ENCODE peak calls at places on chromosomes 6 and 20, in six cellular contexts. G is lower lobe of right lung, P is brain microvascular endothelial cell, H is suprapubic skin, M is neural progenitor cell, C is endothelial cell. U is an unnamed sample.
A peak's percentile ranks its signal among the peaks of the same experiment; 100 is the strongest.

GRCh38 chr6:169386431-169387057 is 132.9 kb upstream of the THBS2 start:
- DNase-seq in G (no peak), P (peak; percentile 47), H (no peak), M (no peak), C (no peak), U (no peak)

GRCh38 chr6:98156580-98156979 is 677.8 kb upstream of the POU3F2 start:
- DNase-seq in G (no peak), P (no peak), H (no peak), M (peak; percentile 2), C (no peak), U (no peak)

GRCh38 chr6:132341646-132342045 is 59.6 kb downstream of the MOXD1 start:
- DNase-seq in G (no peak), P (no peak), H (no peak), M (no peak), C (no peak), U (no peak)

GRCh38 chr6:95517004-95517403 is 60.3 kb upstream of the MANEA start:
- DNase-seq in G (no peak), P (no peak), H (no peak), M (no peak), C (no peak), U (no peak)

GRCh38 chr6:119179842-119180241 is 101.4 kb upstream of the FAM184A start:
- DNase-seq in G (no peak), P (no peak), H (no peak), M (no peak), C (no peak), U (no peak)

GRCh38 chr20:22825076-22825475 is 210.0 kb upstream of the SSTR4 start:
- DNase-seq in G (no peak), P (peak; percentile 48), H (no peak), M (no peak), C (no peak), U (no peak)

GRCh38 chr6:82397962-82398692 is 34.5 kb downstream of the TPBG start:
- DNase-seq in G (no peak), P (no peak), H (no peak), M (no peak), C (no peak), U (no peak)

GRCh38 chr20:57627972-57628650 is 7.9 kb upstream of the ZBP1 start:
- DNase-seq in G (no peak), P (peak; percentile 19), H (peak; percentile 77), M (no peak), C (no peak), U (peak; percentile 37)

GRCh38 chr20:3163099-3164042 is 3.7 kb upstream of the FASTKD5 start:
- DNase-seq in G (no peak), P (no peak), H (no peak), M (no peak), C (no peak), U (no peak)

GRCh38 chr20:1374246-1374645 is 18.6 kb downstream of the FKBP1A start:
- DNase-seq in G (no peak), P (no peak), H (no peak), M (no peak), C (no peak), U (no peak)

GRCh38 chr6:158660331-158660730 is 10.5 kb downstream of the SYTL3 start:
- DNase-seq in G (peak; percentile 63), P (no peak), H (no peak), M (peak; percentile 34), C (no peak), U (peak; percentile 64)

GRCh38 chr20:38129248-38129865 is 35.7 kb downstream of the TGM2 start:
- DNase-seq in G (peak; percentile 21), P (no peak), H (no peak), M (no peak), C (no peak), U (no peak)

GRCh38 chr20:64145458-64146300 is 18.6 kb upstream of the MYT1 start:
- DNase-seq in G (peak; percentile 30), P (no peak), H (peak; percentile 50), M (no peak), C (no peak), U (no peak)

GRCh38 chr20:50313223-50313820 is 122.7 kb downstream of the CEBPB start:
- DNase-seq in G (no peak), P (peak; percentile 55), H (no peak), M (no peak), C (no peak), U (no peak)

GRCh38 chr6:35611235-35611634 is 77.5 kb downstream of the FKBP5 start:
- DNase-seq in G (no peak), P (peak; percentile 59), H (no peak), M (no peak), C (no peak), U (no peak)

GRCh38 chr6:138685781-138686180 is 87.8 kb upstream of the CCDC28A start:
- DNase-seq in G (no peak), P (no peak), H (no peak), M (no peak), C (no peak), U (no peak)

DNA sequence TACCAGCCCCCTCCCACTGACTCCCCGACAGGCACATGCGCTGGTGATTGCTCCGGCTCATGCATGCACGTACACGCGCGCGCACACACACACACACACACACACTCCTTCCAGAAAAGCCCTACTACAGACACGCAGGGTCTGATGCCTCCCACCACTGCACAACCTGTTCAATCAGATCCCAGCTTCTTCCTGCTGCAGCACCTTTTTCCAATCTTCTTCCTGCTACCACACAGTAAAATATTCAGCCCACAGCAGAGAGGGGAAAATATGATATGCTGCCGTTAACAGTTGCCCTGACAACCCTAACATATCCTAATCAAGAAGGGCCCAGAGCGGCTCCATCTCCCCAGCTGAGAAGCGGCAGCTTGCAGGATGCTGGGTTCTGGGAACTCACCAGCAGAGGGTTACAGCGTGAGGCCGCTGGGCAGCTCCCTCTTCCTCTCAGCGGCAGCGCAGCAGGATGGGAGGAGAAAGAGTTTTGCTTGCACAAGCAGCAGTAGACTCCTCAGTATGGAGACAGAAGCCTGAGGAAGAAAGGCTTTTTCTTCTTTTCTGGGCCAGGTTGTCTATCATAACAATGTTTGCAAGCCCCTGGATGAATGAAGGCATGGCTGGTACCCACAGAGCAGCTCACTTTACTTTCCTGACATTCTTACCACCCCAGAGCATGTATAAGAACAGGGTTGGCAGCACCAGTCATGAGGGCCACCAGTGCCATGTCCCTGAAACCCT is 23.9 kb downstream of the MAP7 start:
- DNase-seq in G (peak; percentile 69), P (peak; percentile 42), H (no peak), M (peak; percentile 77), C (peak; percentile 57), U (peak; percentile 35)
- TF ChIP-seq CTCF in G (peak; percentile 26), P (peak; percentile 74), H (peak; percentile 2), M (peak; percentile 42), C (no peak), U (no peak)

DNA sequence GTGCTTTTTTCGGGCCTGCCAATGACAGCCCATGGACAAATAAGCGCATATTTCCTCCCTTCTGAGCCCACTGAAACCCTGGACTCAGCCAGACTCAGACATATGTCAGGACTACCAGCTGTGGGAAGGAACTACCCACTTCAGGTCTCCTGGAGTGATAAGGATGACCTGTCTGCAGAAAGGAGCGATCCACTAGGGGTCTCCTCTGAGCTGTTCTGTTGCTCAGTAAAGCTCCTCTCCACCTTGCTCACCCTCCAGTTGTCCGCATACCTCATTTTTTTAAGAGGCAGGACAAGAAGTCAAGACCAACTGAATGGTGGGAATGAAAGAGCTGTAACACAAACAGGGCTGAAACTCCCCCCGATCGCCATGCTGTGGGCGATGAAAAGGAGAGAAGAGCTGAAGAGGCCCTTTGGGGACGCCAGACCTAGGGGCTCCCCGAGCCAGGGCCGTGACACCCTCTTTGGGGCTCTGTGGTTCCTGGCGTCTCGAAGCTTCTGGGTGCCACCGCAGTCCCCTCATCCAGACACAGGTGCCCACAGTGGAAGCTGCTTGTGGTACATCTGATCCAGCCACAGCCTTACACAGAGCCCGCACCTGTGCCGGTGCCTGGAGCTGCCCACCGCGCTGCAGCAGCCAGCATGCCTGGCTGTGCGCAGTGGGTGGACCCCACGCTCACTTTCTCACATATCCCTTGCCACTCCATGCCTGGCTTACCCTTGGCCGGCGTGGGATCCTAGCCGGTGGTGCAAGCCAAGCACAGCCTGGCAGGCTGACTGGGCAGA is 68.8 kb downstream of the EYS start:
- DNase-seq in G (no peak), P (no peak), H (no peak), M (peak; percentile 56), C (peak; percentile 45), U (no peak)
- TF ChIP-seq CTCF in G (no peak), P (peak; percentile 21), H (no peak), M (peak; percentile 59), C (no peak), U (no peak)

GRCh38 chr6:43402819-43403218 is 24.5 kb upstream of the ABCC10 start:
- DNase-seq in G (no peak), P (no peak), H (no peak), M (no peak), C (no peak), U (no peak)
- TF ChIP-seq CTCF in G (no peak), P (peak; percentile 35), H (no peak), M (no peak), C (no peak), U (no peak)

DNA sequence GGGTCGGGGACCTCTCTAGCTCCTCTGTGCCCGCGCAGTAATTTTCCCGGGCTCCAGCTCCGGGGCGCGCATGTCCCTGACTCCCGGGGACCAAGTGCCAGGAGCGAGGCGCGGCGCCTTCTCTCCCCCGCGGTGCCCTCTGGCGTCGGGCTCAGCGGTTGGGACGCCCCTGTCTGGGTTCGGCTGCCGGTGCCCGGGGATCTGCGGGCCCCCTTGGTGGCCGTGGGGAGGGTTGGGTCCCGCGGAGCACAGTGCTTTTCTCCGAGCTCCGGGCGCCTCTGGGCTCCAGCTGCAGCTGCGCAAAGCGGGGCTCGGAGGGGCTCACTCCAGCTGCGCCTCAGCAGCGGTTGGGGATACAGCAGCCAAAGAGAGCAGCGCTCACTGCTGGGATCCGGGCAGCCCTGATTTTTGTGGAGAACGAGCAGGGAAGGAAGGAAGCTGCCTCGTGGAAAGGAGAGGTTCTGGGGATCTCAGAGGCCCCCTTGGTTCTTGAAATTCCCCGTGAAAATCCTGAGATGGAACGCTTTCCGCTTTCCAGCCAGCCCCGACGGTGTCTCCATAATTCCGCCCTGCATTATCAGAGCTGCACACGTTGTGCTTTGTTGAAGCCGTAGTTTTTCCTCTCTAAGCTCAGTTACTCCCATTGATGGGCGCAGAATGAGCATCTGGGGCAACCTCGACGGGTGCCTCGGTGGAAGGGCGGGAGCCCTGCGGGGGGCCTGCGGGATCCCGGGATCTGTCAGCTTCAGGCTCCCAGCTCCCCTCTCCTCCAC is 863 bp downstream of the PPP1R14C start:
- DNase-seq in G (peak; percentile 58), P (no peak), H (no peak), M (peak; percentile 60), C (no peak), U (peak; percentile 33)
- TF ChIP-seq CTCF in G (no peak), P (no peak), H (no peak), M (no peak), C (no peak), U (no peak)

DNA sequence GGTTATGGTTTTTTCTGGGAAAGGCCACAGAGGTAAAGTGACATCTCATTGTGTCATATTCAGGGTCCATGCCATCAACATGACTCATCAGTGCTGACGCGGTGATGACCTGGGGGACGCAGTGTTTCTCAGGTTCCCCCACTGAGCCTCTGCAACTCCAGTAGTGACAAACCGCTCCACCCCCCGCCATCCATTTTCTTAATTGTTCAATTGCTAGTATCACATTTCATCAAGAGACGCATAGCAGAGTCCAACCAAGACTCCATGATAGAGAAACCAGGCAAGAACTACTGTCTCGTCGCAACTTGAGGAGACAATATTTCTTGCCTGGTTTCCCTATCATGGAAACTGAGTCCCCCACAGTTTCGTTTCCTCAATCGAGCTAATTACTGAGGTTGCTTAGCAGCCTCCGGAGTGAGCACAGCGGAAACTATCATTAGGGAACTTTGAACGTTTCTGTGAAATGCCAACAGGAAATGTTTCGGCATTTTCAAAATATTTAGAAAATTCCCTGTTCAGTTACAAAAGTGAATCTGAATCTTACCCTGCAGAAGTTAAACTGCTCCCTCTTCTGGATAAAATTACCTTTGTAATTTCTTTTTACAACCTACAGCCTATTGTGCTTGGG is 12.2 kb upstream of the SERPINB1 start:
- DNase-seq in G (no peak), P (peak; percentile 92), H (no peak), M (peak; percentile 31), C (no peak), U (peak; percentile 60)
- TF ChIP-seq CTCF in G (peak; percentile 44), P (no peak), H (peak; percentile 10), M (peak; percentile 33), C (peak; percentile 22), U (peak; percentile 2)

U was measured in GM13976.